ENCODE peak calls at places on chromosomes 13 and 19, in five cellular contexts. Z, S, C, V and G are unnamed samples.

GRCh38 chr19:20333508-20333907 is 166.5 kb downstream of the ZNF486 start:
- DNase-seq in S (no peak), C (no peak), V (no peak), Z (no peak), G (no peak)

GRCh38 chr13:24612726-24613125 is 67.5 kb upstream of the ATP12A start:
- DNase-seq in V (no peak), C (no peak), Z (no peak), S (no peak), G (no peak)

GRCh38 chr13:74574964-74575728 is 440.9 kb upstream of the KLF12 start:
- DNase-seq in C (no peak), V (no peak), Z (no peak), S (no peak), G (peak)

GRCh38 chr19:4505570-4506448 is 12.5 kb downstream of the PLIN4 start:
- DNase-seq in C (no peak), V (no peak), Z (no peak), S (no peak), G (no peak)

GRCh38 chr13:95614641-95615245 is 29.8 kb downstream of the DZIP1 start:
- DNase-seq in Z (no peak), V (no peak), C (no peak), S (no peak), G (no peak)

GRCh38 chr19:30799854-30800755 is 427.9 kb downstream of the ZNF536 start:
- DNase-seq in V (no peak), Z (peak), S (peak), C (peak), G (peak)

GRCh38 chr13:64453831-64454230 is 2776.3 kb downstream of the PCDH9 start:
- DNase-seq in V (no peak), S (no peak), Z (no peak), C (no peak), G (peak)

GRCh38 chr19:1243768-1244692 is 2.5 kb downstream of the ATP5F1D start:
- DNase-seq in C (peak), S (peak), Z (peak), V (peak), G (peak)

GRCh38 chr13:29195459-29195858 is 375.3 kb downstream of the MTUS2 start:
- DNase-seq in V (no peak), S (no peak), Z (no peak), C (no peak), G (no peak)

GRCh38 chr19:48553676-48554384 is 1.9 kb downstream of the SULT2B1 start:
- DNase-seq in V (peak), C (peak), Z (no peak), S (no peak), G (no peak)

GRCh38 chr13:23979361-23980159 is 82.3 kb upstream of the C1QTNF9B start:
- DNase-seq in Z (peak), S (peak), C (peak), V (peak), G (peak)

GRCh38 chr19:35313614-35314013 is 15.4 kb upstream of the CD22 start:
- DNase-seq in S (no peak), V (no peak), C (no peak), Z (no peak), G (no peak)

GRCh38 chr19:16296713-16297112 is 27.9 kb upstream of the KLF2 start:
- DNase-seq in C (peak), Z (no peak), V (no peak), S (no peak), G (no peak)

GRCh38 chr13:103731959-103732358 is 665.7 kb upstream of the SLC10A2 start:
- DNase-seq in S (no peak), V (no peak), C (no peak), Z (no peak), G (no peak)

GRCh38 chr19:43779147-43779819 is 1.5 kb downstream of the KCNN4 start:
- DNase-seq in Z (no peak), V (no peak), S (no peak), C (no peak), G (no peak)

GRCh38 chr19:46674416-46675178 is 13.6 kb upstream of the DACT3 start:
- DNase-seq in Z (no peak), C (peak), V (no peak), S (no peak), G (peak)

GRCh38 chr13:113122571-113123225 is at the start of gene F10:
- DNase-seq in Z (peak), S (no peak), C (peak), V (no peak), G (no peak)

GRCh38 chr19:29017788-29018187 is 195.2 kb downstream of the UQCRFS1 start:
- DNase-seq in C (no peak), S (no peak), V (no peak), Z (no peak), G (no peak)

GRCh38 chr13:98584668-98585397 is 7.9 kb upstream of the STK24 start:
- DNase-seq in C (no peak), Z (no peak), S (no peak), V (no peak), G (no peak)

GRCh38 chr19:2503521-2504109 is 27.7 kb downstream of the GADD45B start:
- DNase-seq in S (peak), C (peak), Z (no peak), V (no peak), G (peak)

GRCh38 chr19:8254286-8255001 is 45.3 kb downstream of the CERS4 start:
- DNase-seq in S (no peak), V (no peak), C (no peak), Z (no peak), G (no peak)

GRCh38 chr19:45960595-45961235 is 12.9 kb downstream of the NOVA2 start:
- DNase-seq in V (no peak), Z (no peak), C (no peak), S (no peak), G (no peak)

GRCh38 chr13:111006508-111007031 is 91.7 kb upstream of the ANKRD10 start:
- DNase-seq in S (no peak), V (peak), Z (no peak), C (no peak), G (peak)